ENCODE peak calls at places on chromosomes 6 and 20, in ten cellular contexts. Z, V, O, R, G, P, H, X, W and B are unnamed samples.
A peak's percentile ranks its signal among the peaks of the same experiment; 100 is the strongest.

GRCh38 chr6:16249971-16250370 is 11.6 kb downstream of the GMPR start:
- DNase-seq in Z (no peak), V (no peak), O (no peak), R (peak; percentile 45), G (no peak), P (no peak), H (no peak), X (no peak), W (no peak), B (no peak)

GRCh38 chr6:6328451-6328850 is 8.0 kb upstream of the F13A1 start:
- DNase-seq in Z (no peak), V (no peak), O (no peak), R (no peak), G (no peak), P (no peak), H (no peak), X (no peak), W (peak; percentile 50), B (no peak)

GRCh38 chr6:95117236-95117635 is 460.1 kb upstream of the MANEA start:
- DNase-seq in Z (no peak), V (no peak), O (no peak), R (no peak), G (no peak), P (no peak), H (no peak), X (no peak), W (no peak), B (no peak)

GRCh38 chr20:64063389-64064144 is 569 bp downstream of the TCEA2 start:
- DNase-seq in Z (peak; percentile 45), V (peak; percentile 55), O (no peak), R (no peak), G (no peak), P (no peak), H (no peak), X (peak; percentile 55), W (peak; percentile 29), B (no peak)

GRCh38 chr6:108872001-108872974 is 24.1 kb downstream of the ARMC2 start:
- DNase-seq in Z (no peak), V (no peak), O (no peak), R (no peak), G (no peak), P (no peak), H (no peak), X (no peak), W (no peak), B (peak; percentile 47)

GRCh38 chr6:89506716-89507597 is 74.0 kb downstream of the ANKRD6 start:
- DNase-seq in Z (no peak), V (no peak), O (no peak), R (peak; percentile 2), G (no peak), P (no peak), H (no peak), X (no peak), W (no peak), B (no peak)

GRCh38 chr6:125206389-125206788 is 52.8 kb downstream of the TPD52L1 start:
- DNase-seq in Z (no peak), V (no peak), O (no peak), R (no peak), G (no peak), P (no peak), H (no peak), X (no peak), W (no peak), B (no peak)

GRCh38 chr6:96301781-96302180 is 219.8 kb upstream of the UFL1 start:
- DNase-seq in Z (no peak), V (no peak), O (no peak), R (peak; percentile 3), G (peak; percentile 1), P (no peak), H (no peak), X (no peak), W (no peak), B (no peak)

GRCh38 chr6:77397561-77397960 is 65.7 kb downstream of the HTR1B start:
- DNase-seq in Z (no peak), V (no peak), O (no peak), R (no peak), G (no peak), P (no peak), H (no peak), X (no peak), W (no peak), B (no peak)

GRCh38 chr20:39214778-39215177 is 252.6 kb downstream of the DHX35 start:
- DNase-seq in Z (no peak), V (no peak), O (no peak), R (no peak), G (no peak), P (no peak), H (no peak), X (peak; percentile 10), W (no peak), B (no peak)

GRCh38 chr6:142378138-142378875 is 76.5 kb downstream of the ADGRG6 start:
- DNase-seq in Z (no peak), V (peak; percentile 10), O (no peak), R (peak; percentile 87), G (peak; percentile 83), P (no peak), H (no peak), X (no peak), W (peak; percentile 36), B (no peak)

GRCh38 chr20:49132995-49133451 is 55.1 kb downstream of the STAU1 start:
- DNase-seq in Z (no peak), V (peak; percentile 12), O (peak; percentile 28), R (peak; percentile 83), G (peak; percentile 73), P (no peak), H (no peak), X (peak; percentile 30), W (peak; percentile 76), B (no peak)

GRCh38 chr6:37507690-37508421 is 8.2 kb upstream of the CCDC167 start:
- DNase-seq in Z (no peak), V (no peak), O (no peak), R (no peak), G (no peak), P (no peak), H (no peak), X (no peak), W (no peak), B (no peak)

GRCh38 chr6:135748189-135748588 is 103.3 kb upstream of the PDE7B start:
- DNase-seq in Z (no peak), V (no peak), O (no peak), R (no peak), G (no peak), P (no peak), H (no peak), X (no peak), W (no peak), B (no peak)

GRCh38 chr6:44072959-44073611 is 54.2 kb downstream of the MRPL14 start:
- DNase-seq in Z (peak; percentile 80), V (peak; percentile 94), O (no peak), R (peak; percentile 82), G (peak; percentile 72), P (peak; percentile 95), H (peak; percentile 87), X (peak; percentile 96), W (peak; percentile 88), B (peak; percentile 82)
- TF ChIP-seq POLR2A in Z (peak; percentile 65), V (peak; percentile 30), O (peak; percentile 76), R (peak; percentile 34), G (peak; percentile 35), P (peak; percentile 47), H (peak; percentile 63), X (peak; percentile 74), W (no peak), B (no peak)

DNA sequence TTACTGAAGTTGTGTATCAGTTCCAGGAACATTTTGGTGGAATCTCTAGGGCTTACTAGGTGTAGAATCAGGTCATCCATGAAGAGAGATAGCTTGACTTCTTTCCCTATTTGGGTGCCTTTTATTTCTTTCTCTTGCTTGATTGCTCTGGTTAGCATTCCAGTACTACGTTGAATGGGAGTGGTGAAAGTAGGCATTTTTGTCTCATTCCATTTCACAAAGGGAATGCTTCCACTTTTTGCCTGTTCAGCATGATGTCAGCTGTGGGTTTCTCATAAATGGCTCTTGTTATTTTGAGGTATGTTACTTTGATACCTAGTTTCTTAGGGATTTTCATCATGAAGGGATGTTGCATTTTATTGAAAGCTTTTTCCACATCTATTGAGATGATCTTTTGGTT is 195.3 kb downstream of the MOXD1 start:
- DNase-seq in Z (no peak), V (no peak), O (no peak), R (no peak), G (no peak), P (no peak), H (no peak), X (no peak), W (no peak), B (no peak)
- TF ChIP-seq POLR2A in Z (no peak), V (no peak), O (no peak), R (no peak), G (no peak), P (no peak), H (no peak), X (no peak), W (no peak), B (no peak)

GRCh38 chr20:23114448-23114847 is 28.3 kb upstream of the CD93 start:
- DNase-seq in Z (no peak), V (no peak), O (no peak), R (no peak), G (no peak), P (no peak), H (no peak), X (no peak), W (no peak), B (peak; percentile 19)
- TF ChIP-seq POLR2A in Z (no peak), V (no peak), O (no peak), R (no peak), G (no peak), P (no peak), H (no peak), X (no peak), W (no peak), B (no peak)

DNA sequence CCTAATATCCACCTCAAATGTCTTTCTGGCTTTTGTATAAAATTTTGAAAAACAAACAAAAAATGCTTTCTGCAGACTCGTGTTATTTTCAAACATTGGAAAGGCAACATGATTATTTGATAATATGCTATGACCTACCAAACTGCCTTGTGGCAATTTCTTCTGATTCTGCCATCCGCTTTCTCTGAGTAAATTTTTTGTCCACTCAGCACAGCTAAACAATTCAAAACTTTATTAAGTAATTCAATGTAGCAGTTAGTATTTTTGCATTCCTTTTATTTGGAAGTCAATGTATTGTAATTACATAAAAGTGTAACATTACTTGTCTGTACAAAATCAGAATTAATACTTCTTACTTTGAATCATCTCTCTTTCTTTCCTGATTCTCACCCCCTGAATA is 1206.6 kb upstream of the EYS start:
- DNase-seq in Z (no peak), V (no peak), O (no peak), R (no peak), G (no peak), P (no peak), H (no peak), X (no peak), W (no peak), B (no peak)
- TF ChIP-seq POLR2A in Z (no peak), V (no peak), O (no peak), R (no peak), G (no peak), P (no peak), H (no peak), X (no peak), W (no peak), B (no peak)

GRCh38 chr20:45358282-45359068 is 4.5 kb upstream of the SYS1 start:
- DNase-seq in Z (peak; percentile 90), V (peak; percentile 95), O (no peak), R (peak; percentile 64), G (no peak), P (peak; percentile 84), H (no peak), X (peak; percentile 51), W (peak; percentile 60), B (no peak)
- TF ChIP-seq POLR2A in Z (no peak), V (peak; percentile 14), O (no peak), R (no peak), G (no peak), P (peak; percentile 76), H (no peak), X (no peak), W (no peak), B (no peak)

GRCh38 chr20:29079769-29080690 is 2177.4 kb upstream of the DEFB115 start:
- DNase-seq in Z (no peak), V (no peak), O (no peak), R (peak; percentile 84), G (peak; percentile 94), P (no peak), H (no peak), X (peak; percentile 78), W (no peak), B (peak; percentile 77)
- TF ChIP-seq POLR2A in Z (no peak), V (no peak), O (no peak), R (peak; percentile 60), G (peak; percentile 52), P (no peak), H (no peak), X (peak; percentile 61), W (no peak), B (no peak)